ENCODE peak calls at places on chromosomes 7 and 10, in four cellular contexts. Z is HCT116, D is PC-9, W is foreskin keratinocyte. G is an unnamed sample.

GRCh38 chr7:66376264-66376945 is 171.3 kb downstream of the TPST1 start:
- DNase-seq in W (no peak), Z (no peak), D (no peak), G (no peak)

GRCh38 chr10:29908977-29909376 is 150.4 kb downstream of the JCAD start:
- DNase-seq in D (no peak), W (no peak), Z (no peak), G (peak; percentile 15)

GRCh38 chr10:84447701-84448400 is 119.5 kb downstream of the CCSER2 start:
- DNase-seq in D (no peak), Z (no peak), W (no peak), G (no peak)

GRCh38 chr7:123460616-123461015 is 73.8 kb downstream of the IQUB start:
- DNase-seq in W (peak; percentile 23), Z (no peak), D (no peak), G (peak; percentile 71)

GRCh38 chr7:84533209-84533608 is 338.6 kb upstream of the SEMA3A start:
- DNase-seq in D (no peak), Z (no peak), W (no peak), G (no peak)

GRCh38 chr10:130017631-130018022 is 53.6 kb upstream of the EBF3 start:
- DNase-seq in W (no peak), Z (no peak), D (no peak), G (no peak)

GRCh38 chr10:47022311-47023131 is 111.3 kb downstream of the PTPN20 start:
- DNase-seq in W (no peak), D (no peak), Z (no peak), G (no peak)

GRCh38 chr7:5143935-5144903 is 45.8 kb upstream of the WIPI2 start:
- DNase-seq in D (no peak), Z (no peak), W (no peak), G (peak; percentile 11)

GRCh38 chr7:28005075-28005847 is 175.3 kb downstream of the JAZF1 start:
- DNase-seq in Z (no peak), W (no peak), D (no peak), G (no peak)

GRCh38 chr7:141246426-141246825 is 172.6 kb downstream of the TMEM178B start:
- DNase-seq in Z (no peak), W (no peak), D (no peak), G (no peak)

GRCh38 chr7:32879460-32879859 is 12.1 kb downstream of the KBTBD2 start:
- DNase-seq in W (no peak), D (no peak), Z (no peak), G (peak; percentile 13)

GRCh38 chr7:22001345-22002004 is 55.8 kb upstream of the CDCA7L start:
- DNase-seq in D (peak; percentile 68), W (peak; percentile 79), Z (peak; percentile 36), G (peak; percentile 71)

GRCh38 chr7:37284805-37285211 is 163.9 kb downstream of the ELMO1 start:
- DNase-seq in D (no peak), Z (peak; percentile 24), W (no peak), G (peak; percentile 28)

GRCh38 chr10:16737420-16737819 is 79.8 kb downstream of the RSU1 start:
- DNase-seq in W (no peak), D (no peak), Z (no peak), G (no peak)

GRCh38 chr10:122939819-122940543 is 14.0 kb downstream of the C10orf88 start:
- DNase-seq in D (no peak), Z (no peak), W (no peak), G (no peak)

GRCh38 chr7:100571829-100572116 is 1.9 kb downstream of the SAP25 start:
- DNase-seq in Z (no peak), W (no peak), D (no peak), G (no peak)

GRCh38 chr7:42645906-42646305 is 266.0 kb downstream of the C7orf25 start:
- DNase-seq in W (no peak), D (no peak), Z (no peak), G (peak; percentile 27)

GRCh38 chr7:32479574-32480200 is 10.5 kb downstream of the LSM5 start:
- DNase-seq in W (no peak), Z (peak; percentile 49), D (peak; percentile 44), G (peak; percentile 29)

GRCh38 chr10:129764901-129765663 is 199.0 kb downstream of the EBF3 start:
- DNase-seq in Z (no peak), W (no peak), D (no peak), G (no peak)

GRCh38 chr7:103989785-103990775 is 622 bp upstream of the RELN start:
- DNase-seq in D (no peak), W (no peak), Z (no peak), G (peak; percentile 4)

GRCh38 chr10:101453318-101453717 is 99.4 kb downstream of the BTRC start:
- DNase-seq in D (no peak), W (no peak), Z (no peak), G (no peak)

GRCh38 chr7:108650487-108650886 is 80.8 kb downstream of the DNAJB9 start:
- DNase-seq in W (no peak), D (no peak), Z (no peak), G (peak; percentile 1)

GRCh38 chr7:127751062-127751722 is 99.2 kb downstream of the SND1 start:
- DNase-seq in Z (no peak), D (no peak), W (no peak), G (peak; percentile 46)

GRCh38 chr7:102111063-102111757 is 175.5 kb upstream of the SH2B2 start:
- DNase-seq in W (no peak), Z (no peak), D (no peak), G (no peak)

GRCh38 chr10:100020883-100021248 is 11.1 kb upstream of the DNMBP start:
- DNase-seq in W (no peak), Z (no peak), D (no peak), G (no peak)

GRCh38 chr10:1034758-1035157 is 9.1 kb upstream of the IDI2 start:
- DNase-seq in Z (no peak), D (no peak), W (no peak), G (no peak)

GRCh38 chr7:130224210-130224609 is 16.6 kb downstream of the SSMEM1 start:
- DNase-seq in W (no peak), Z (no peak), D (no peak), G (no peak)

GRCh38 chr7:24704311-24704710 is 53.0 kb downstream of the GSDME start:
- DNase-seq in D (no peak), W (no peak), Z (no peak), G (no peak)
- H3K4me1 ChIP-seq in D (peaks cover 12% of the 10 kb centered on the region), W (peaks cover 20% of the 10 kb centered on the region), Z (peaks cover 11% of the 10 kb centered on the region), G (peaks cover 39% of the 10 kb centered on the region)

GRCh38 chr7:1454471-1455065 is 4.7 kb downstream of the MICALL2 start:
- DNase-seq in D (no peak), W (no peak), Z (no peak), G (no peak)

GRCh38 chr7:1457949-1458675 is 1.2 kb downstream of the MICALL2 start:
- DNase-seq in Z (no peak), W (no peak), D (no peak), G (no peak)

GRCh38 chr7:1455241-1455939 is 3.9 kb downstream of the MICALL2 start:
- DNase-seq in W (peak; percentile 53), Z (peak; percentile 63), D (peak; percentile 98), G (peak; percentile 90)

GRCh38 chr7:1457059-1457948 is 2.0 kb downstream of the MICALL2 start:
- DNase-seq in D (no peak), Z (no peak), W (no peak), G (no peak)

DNA sequence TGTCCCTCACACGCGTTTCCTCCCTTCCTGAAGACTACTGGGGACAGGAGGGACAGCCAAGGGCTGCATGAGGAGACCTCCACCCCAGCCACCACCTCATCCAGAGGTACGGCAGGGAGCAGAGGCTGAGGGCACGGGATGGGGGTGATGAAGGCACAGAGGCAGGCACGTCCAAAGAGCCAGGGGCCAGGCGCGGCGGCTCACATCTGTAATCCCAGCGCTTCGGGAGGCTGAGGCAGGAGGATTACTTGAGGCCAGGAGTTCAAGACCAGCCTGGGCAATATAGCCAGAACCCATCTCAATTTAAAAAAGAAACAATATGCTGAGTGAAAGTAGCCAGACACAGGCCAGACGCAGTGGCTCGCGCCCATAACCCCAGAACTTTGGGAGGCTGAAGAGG is 3.3 kb downstream of the MICALL2 start:
- DNase-seq in D (no peak), W (no peak), Z (no peak), G (no peak)
- H3K4me1 ChIP-seq in D (peaks cover 31% of the 10 kb centered on the region), W (peaks cover 23% of the 10 kb centered on the region), Z (peaks cover 41% of the 10 kb centered on the region), G (peaks cover 67% of the 10 kb centered on the region)

DNA sequence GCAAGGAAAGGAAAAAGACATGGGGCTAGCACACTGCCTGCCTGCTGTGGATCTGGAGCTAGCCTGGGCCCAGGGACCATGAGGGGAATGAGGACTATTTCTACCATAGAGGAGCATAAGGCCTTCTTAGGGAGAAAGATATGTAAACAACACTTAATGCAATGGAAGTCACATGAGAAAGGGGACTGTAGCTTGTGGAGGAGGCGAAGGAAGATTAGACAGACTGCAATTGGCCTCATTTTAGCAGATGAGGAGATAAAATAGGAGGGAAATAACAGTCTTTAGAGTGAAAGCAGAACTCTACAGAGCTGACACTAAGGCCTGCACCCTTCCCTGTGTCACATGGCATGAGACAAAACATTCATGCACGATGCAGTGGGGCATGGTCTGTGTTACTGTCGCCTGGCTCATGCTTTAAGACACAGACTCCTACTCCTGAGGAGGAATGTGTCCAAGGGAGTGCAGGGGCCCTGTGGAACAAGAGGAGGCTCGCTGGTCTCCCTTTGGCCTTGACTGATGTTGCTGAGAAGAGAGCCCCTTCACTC is 829.3 kb upstream of the IGFBP3 start:
- DNase-seq in Z (no peak), W (no peak), D (no peak), G (no peak)
- H3K4me1 ChIP-seq in Z (peaks cover 51% of the 10 kb centered on the region), W (peaks cover 21% of the 10 kb centered on the region), D (peaks cover 44% of the 10 kb centered on the region), G (peaks cover 34% of the 10 kb centered on the region)

GRCh38 chr7:45026013-45026412 is 26.0 kb downstream of the CCM2 start:
- DNase-seq in W (no peak), Z (no peak), D (no peak), G (no peak)
- H3K4me1 ChIP-seq in W (peaks cover 42% of the 10 kb centered on the region), Z (no peaks in the 10 kb centered on the region), D (no peaks in the 10 kb centered on the region), G (peaks cover 42% of the 10 kb centered on the region)

DNA sequence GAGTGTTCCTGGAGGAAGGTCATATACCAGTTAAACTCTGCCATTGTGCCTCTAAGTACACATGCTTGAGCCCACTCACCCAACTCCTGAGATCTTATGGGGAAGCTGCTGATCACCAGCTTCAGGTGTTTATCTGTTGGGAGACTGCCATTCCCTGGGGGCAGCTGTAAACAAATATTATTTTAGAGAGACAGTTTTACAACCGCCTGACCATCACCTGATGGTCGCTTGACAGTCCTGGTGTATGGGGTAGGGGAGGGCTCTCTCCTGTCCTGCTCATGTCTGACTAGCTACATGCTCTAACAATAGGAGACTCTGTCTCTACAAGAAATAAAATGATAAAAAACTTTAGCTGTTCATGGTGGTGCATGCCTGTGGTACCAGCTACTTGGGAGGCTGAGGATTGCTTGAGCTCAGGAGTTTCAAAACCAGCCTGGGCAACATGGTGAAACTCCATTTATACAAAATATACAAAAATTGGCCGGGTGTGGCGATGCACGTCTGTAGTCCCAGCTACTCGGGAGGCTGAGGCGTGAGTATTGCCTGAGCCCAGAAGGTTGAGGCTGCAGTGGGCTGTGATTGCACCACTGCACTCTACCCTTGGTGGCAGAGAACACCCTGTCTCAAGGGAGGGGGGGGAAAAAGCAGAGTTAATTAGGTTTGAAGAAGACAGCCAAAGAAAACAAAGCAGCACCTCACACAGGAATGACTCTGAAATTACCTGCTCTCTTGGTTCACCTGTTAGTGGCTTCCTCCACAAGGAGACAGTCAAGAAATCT is 109.8 kb downstream of the EEPD1 start:
- DNase-seq in D (no peak), Z (no peak), W (no peak), G (no peak)
- H3K4me1 ChIP-seq in D (peaks cover 37% of the 10 kb centered on the region), Z (peaks cover 10% of the 10 kb centered on the region), W (no peaks in the 10 kb centered on the region), G (no peaks in the 10 kb centered on the region)

G was measured in mammary epithelial cell.